ENCODE peak calls at places on chromosomes 4 and X, in five cellular contexts. One of them, this sample, is unnamed.

GRCh38 chr4:6746721-6747689 is 31.0 kb downstream of the BLOC1S4 start:
- DNase-seq in uterus: no peak
- DNase-seq in brain microvascular endothelial cell: no peak
- DNase-seq in transverse colon: peak
- DNase-seq in islet precursor cell: no peak
- DNase-seq in this sample: no peak

GRCh38 chr4:15482842-15483241 is 13.2 kb downstream of the CC2D2A start:
- DNase-seq in uterus: no peak
- DNase-seq in brain microvascular endothelial cell: peak
- DNase-seq in transverse colon: no peak
- DNase-seq in islet precursor cell: no peak
- DNase-seq in this sample: no peak

GRCh38 chr4:148654131-148654530 is 211.9 kb upstream of the NR3C2 start:
- DNase-seq in uterus: no peak
- DNase-seq in brain microvascular endothelial cell: no peak
- DNase-seq in transverse colon: no peak
- DNase-seq in islet precursor cell: no peak
- DNase-seq in this sample: no peak

GRCh38 chr4:103664676-103665075 is 55.1 kb downstream of the TACR3 start:
- DNase-seq in uterus: no peak
- DNase-seq in brain microvascular endothelial cell: no peak
- DNase-seq in transverse colon: no peak
- DNase-seq in islet precursor cell: no peak
- DNase-seq in this sample: no peak

GRCh38 chr4:128241425-128241913 is 46.1 kb downstream of the PGRMC2 start:
- DNase-seq in uterus: no peak
- DNase-seq in brain microvascular endothelial cell: peak
- DNase-seq in transverse colon: no peak
- DNase-seq in islet precursor cell: peak
- DNase-seq in this sample: peak

GRCh38 chr4:55491486-55491885 is 55.2 kb downstream of the CLOCK start:
- DNase-seq in uterus: no peak
- DNase-seq in brain microvascular endothelial cell: no peak
- DNase-seq in transverse colon: no peak
- DNase-seq in islet precursor cell: no peak
- DNase-seq in this sample: no peak

GRCh38 chr4:63986253-63986652 is 423.0 kb downstream of the TECRL start:
- DNase-seq in uterus: no peak
- DNase-seq in brain microvascular endothelial cell: no peak
- DNase-seq in transverse colon: no peak
- DNase-seq in islet precursor cell: no peak
- DNase-seq in this sample: no peak

GRCh38 chrX:3548743-3549441 is 164.6 kb downstream of the PRKX start:
- DNase-seq in uterus: no peak
- DNase-seq in brain microvascular endothelial cell: peak
- DNase-seq in transverse colon: no peak
- DNase-seq in islet precursor cell: no peak
- DNase-seq in this sample: peak

GRCh38 chr4:70518269-70518668 is at the start of gene AMTN:
- DNase-seq in uterus: no peak
- DNase-seq in brain microvascular endothelial cell: no peak
- DNase-seq in transverse colon: no peak
- DNase-seq in islet precursor cell: no peak
- DNase-seq in this sample: no peak